ENCODE peak calls at places on chromosomes 2 and 18, in ten cellular contexts. U, V, S, I, B, K, G, N, E and P are unnamed samples. For H3K36me3, the result is how much of the 10 kb centered on the place peaks cover.

GRCh38 chr2:176682278-176682677 is 413.0 kb downstream of the MTX2 start:
- DNase-seq in U (no peak), I (no peak), E (no peak), K (no peak), G (no peak), V (no peak), N (no peak), B (no peak), S (peak), P (no peak)

GRCh38 chr2:132923787-132924186 is 253.8 kb upstream of the LYPD1 start:
- DNase-seq in K (no peak), I (no peak), B (no peak), G (peak), S (peak), U (peak), N (no peak), V (no peak), E (peak), P (no peak)

GRCh38 chr18:48374423-48375149 is 34.6 kb downstream of the ZBTB7C start:
- DNase-seq in E (no peak), V (peak), G (no peak), N (no peak), U (peak), I (no peak), B (no peak), S (peak), K (peak), P (no peak)

GRCh38 chr18:48733854-48734253 is 195.0 kb downstream of the CTIF start:
- DNase-seq in G (no peak), B (peak), K (no peak), V (no peak), E (no peak), N (no peak), I (no peak), S (no peak), U (no peak), P (no peak)

GRCh38 chr2:24117902-24118301 is 5.2 kb downstream of the PFN4 start:
- DNase-seq in G (no peak), K (no peak), V (no peak), I (no peak), B (no peak), S (no peak), E (no peak), U (no peak), N (no peak), P (no peak)

GRCh38 chr18:11008544-11008943 is 140.8 kb downstream of the PIEZO2 start:
- DNase-seq in S (no peak), I (no peak), G (no peak), V (no peak), B (no peak), K (no peak), U (no peak), N (no peak), E (no peak), P (no peak)

GRCh38 chr2:172863341-172863740 is 127.7 kb downstream of the RAPGEF4 start:
- DNase-seq in S (no peak), B (no peak), N (no peak), U (no peak), K (no peak), E (no peak), V (no peak), G (no peak), I (no peak), P (no peak)

GRCh38 chr2:2840681-2841300 is 509.7 kb upstream of the MYT1L start:
- DNase-seq in V (no peak), B (no peak), S (no peak), I (no peak), E (no peak), U (no peak), N (no peak), G (no peak), K (no peak), P (no peak)

GRCh38 chr18:78495550-78495949 is 484.1 kb upstream of the SALL3 start:
- DNase-seq in N (no peak), E (no peak), B (peak), G (no peak), I (no peak), U (no peak), K (no peak), V (no peak), S (no peak), P (no peak)

GRCh38 chr2:180660881-180661280 is 319.5 kb upstream of the UBE2E3 start:
- DNase-seq in V (no peak), S (no peak), I (no peak), E (no peak), K (no peak), B (no peak), U (no peak), N (no peak), G (no peak), P (no peak)

GRCh38 chr2:182300603-182301002 is 126.2 kb downstream of the PDE1A start:
- DNase-seq in U (peak), S (no peak), B (no peak), G (no peak), V (no peak), N (no peak), E (no peak), K (no peak), I (no peak), P (no peak)

GRCh38 chr2:66192888-66193287 is 242.0 kb upstream of the MEIS1 start:
- DNase-seq in N (no peak), B (no peak), G (no peak), S (no peak), U (no peak), K (no peak), V (no peak), I (no peak), E (no peak), P (no peak)
- H3K36me3 ChIP-seq in N (under half), B (under half), G (under half), S (under half), U (under half), K (under half), V (under half), I (under half), E (under half), P (under half)

DNA sequence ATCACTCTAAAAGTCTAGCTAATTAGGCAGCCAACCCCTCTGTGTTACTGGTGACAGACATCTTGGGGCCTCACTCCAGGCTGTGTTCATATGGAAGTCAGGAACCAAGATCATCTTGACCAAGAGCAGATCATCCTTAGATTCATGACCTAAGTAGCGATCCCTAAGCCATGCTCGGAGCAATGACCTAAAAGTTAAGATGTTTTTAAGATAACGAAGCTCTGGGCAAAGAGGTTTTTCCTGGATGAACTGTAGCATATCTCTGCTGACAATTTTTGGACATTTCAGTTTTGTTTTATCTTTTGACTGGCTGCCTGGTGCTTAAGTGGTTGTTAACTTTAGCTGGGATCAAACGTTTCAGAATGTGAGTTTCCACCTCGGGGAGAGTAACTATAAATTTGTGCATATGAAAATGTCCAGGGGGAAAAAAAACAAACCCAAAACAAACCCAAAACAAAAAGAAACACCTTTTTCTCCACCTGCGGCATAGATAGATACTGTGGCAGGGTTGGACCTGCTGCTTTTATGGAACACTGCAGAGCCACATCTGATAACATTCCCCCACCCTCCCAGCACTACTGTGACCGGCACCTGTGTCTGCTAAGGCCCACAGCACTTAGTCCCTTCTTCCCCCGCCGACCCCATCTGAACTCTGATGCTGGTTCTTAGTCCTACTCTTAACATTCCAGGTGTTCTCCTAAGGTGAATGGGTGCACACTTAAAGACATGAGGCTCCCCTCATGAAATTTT is 45.5 kb downstream of the EPAS1 start:
- DNase-seq in E (no peak), S (no peak), K (no peak), N (no peak), V (no peak), U (no peak), I (no peak), G (no peak), B (no peak), P (no peak)
- H3K36me3 ChIP-seq in E (under half), S (under half), K (under half), N (under half), V (under half), U (under half), I (under half), G (under half), B (under half), P (under half)

DNA sequence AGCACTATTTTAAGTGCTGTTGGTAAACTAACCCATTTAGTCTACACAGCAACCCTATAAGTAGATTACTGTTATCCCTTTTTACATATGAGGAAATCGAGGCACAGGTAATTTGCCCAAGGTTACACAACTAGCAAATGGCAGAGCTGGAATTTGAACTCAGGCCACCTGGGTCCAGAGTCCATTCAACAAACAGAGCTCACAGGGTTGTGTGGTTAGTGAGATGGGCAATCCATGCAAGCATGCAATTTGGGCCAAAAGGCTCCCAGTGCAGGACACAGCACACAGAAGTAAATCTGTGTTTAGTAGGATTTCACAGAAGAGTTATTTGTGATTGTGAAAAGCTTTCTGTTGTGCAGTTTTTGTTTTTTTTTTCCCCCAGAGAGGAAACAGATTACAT is 187.8 kb upstream of the MSH6 start:
- DNase-seq in U (no peak), E (no peak), G (no peak), K (no peak), N (no peak), V (no peak), B (no peak), S (no peak), I (no peak), P (no peak)
- H3K36me3 ChIP-seq in U (under half), E (under half), G (under half), K (under half), N (under half), V (under half), B (under half), S (under half), I (under half), P (under half)

GRCh38 chr18:9586814-9587213 is 27.5 kb downstream of the PPP4R1 start:
- DNase-seq in U (no peak), G (no peak), S (no peak), K (no peak), V (no peak), N (no peak), B (no peak), E (no peak), I (no peak), P (no peak)
- H3K36me3 ChIP-seq in U (under half), G (under half), S (under half), K (under half), V (under half), N (under half), B (under half), E (under half), I (half or more), P (half or more)

GRCh38 chr2:51000849-51001617 is 30.9 kb downstream of the NRXN1 start:
- DNase-seq in I (no peak), V (no peak), E (no peak), U (no peak), G (no peak), B (no peak), K (no peak), N (no peak), S (no peak), P (no peak)
- H3K36me3 ChIP-seq in I (under half), V (under half), E (under half), U (under half), G (under half), B (under half), K (under half), N (under half), S (under half), P (under half)

GRCh38 chr2:151478011-151478410 is 68.3 kb downstream of the RIF1 start:
- DNase-seq in S (peak), E (no peak), K (no peak), I (no peak), B (no peak), N (no peak), V (no peak), G (peak), U (peak), P (no peak)
- H3K36me3 ChIP-seq in S (under half), E (under half), K (under half), I (under half), B (under half), N (under half), V (under half), G (under half), U (under half), P (half or more)

DNA sequence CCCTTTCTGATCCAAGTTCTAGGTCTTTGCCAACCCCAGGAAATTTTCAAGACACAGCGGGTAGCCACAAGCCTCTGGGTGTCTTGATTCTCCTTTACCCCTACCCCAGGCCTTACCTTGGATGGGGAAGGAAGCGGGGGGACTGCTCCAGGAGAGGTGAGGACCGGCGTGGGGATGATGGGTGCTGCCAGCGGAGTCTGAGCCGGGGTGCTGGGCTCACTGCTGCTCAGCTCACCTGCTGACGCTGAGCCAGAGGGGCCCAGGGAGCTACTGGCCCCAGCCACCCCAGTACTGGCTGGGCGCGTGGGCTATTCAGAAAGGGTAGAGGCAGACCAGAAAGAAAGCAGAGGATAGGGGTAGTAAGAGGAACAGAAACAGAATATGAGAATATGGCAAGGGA is 8.7 kb downstream of the DCTN1 start:
- DNase-seq in K (no peak), V (no peak), G (no peak), U (no peak), E (no peak), B (no peak), N (no peak), I (no peak), S (no peak), P (no peak)
- H3K36me3 ChIP-seq in K (under half), V (half or more), G (under half), U (under half), E (under half), B (under half), N (half or more), I (half or more), S (under half), P (half or more)

DNA sequence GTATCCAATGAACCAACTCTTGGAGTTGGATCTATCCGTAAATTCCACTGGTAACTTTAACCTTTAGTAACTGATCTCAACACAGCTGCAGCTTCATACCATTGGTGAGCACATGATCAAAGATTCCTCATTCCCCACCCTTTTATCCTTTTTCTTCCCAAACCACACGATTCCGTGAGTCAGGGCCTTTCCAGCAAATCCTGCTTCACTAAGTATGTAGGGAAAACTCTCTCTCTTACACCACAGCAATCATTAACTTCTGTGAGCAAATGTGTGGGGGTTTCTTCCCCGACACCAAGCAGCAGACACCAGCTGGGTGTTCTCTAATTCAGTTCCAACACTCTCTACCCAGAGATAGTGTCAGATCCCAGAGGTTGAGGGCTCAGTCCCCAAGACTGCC is 23.5 kb downstream of the ELP2 start:
- DNase-seq in N (no peak), S (peak), I (no peak), V (no peak), B (no peak), E (no peak), K (no peak), U (peak), G (no peak), P (no peak)
- H3K36me3 ChIP-seq in N (under half), S (under half), I (half or more), V (under half), B (under half), E (under half), K (under half), U (under half), G (under half), P (half or more)

GRCh38 chr18:31830686-31831085 is 70.0 kb upstream of the SLC25A52 start:
- DNase-seq in B (no peak), S (no peak), N (no peak), K (no peak), U (no peak), E (no peak), G (no peak), V (no peak), I (no peak), P (no peak)
- H3K36me3 ChIP-seq in B (under half), S (under half), N (under half), K (under half), U (under half), E (under half), G (under half), V (under half), I (half or more), P (under half)

GRCh38 chr2:99410276-99410675 is 73.1 kb downstream of the EIF5B start:
- DNase-seq in U (no peak), E (no peak), K (peak), S (no peak), N (no peak), V (no peak), G (no peak), I (no peak), B (no peak), P (no peak)
- H3K36me3 ChIP-seq in U (under half), E (half or more), K (under half), S (under half), N (under half), V (half or more), G (under half), I (half or more), B (under half), P (half or more)